ENCODE peak calls at places on chromosomes 2 and 18, in six cellular contexts. One of them, this sample, is unnamed.

GRCh38 chr2:55482186-55482945 is 37.2 kb upstream of the CFAP36 start:
- DNase-seq in lower lobe of right lung: no peak
- DNase-seq in PC-3: no peak
- DNase-seq in cardiac muscle cell: no peak
- DNase-seq in LNCaP clone FGC: no peak
- DNase-seq in fibroblast of pulmonary artery: peak; percentile 74
- DNase-seq in this sample: peak; percentile 45

GRCh38 chr2:203936535-203936934 is at the start of gene ICOS:
- DNase-seq in lower lobe of right lung: no peak
- DNase-seq in PC-3: no peak
- DNase-seq in cardiac muscle cell: no peak
- DNase-seq in LNCaP clone FGC: no peak
- DNase-seq in fibroblast of pulmonary artery: no peak
- DNase-seq in this sample: no peak

GRCh38 chr2:219658447-219658846 is 31.0 kb downstream of the SLC4A3 start:
- DNase-seq in lower lobe of right lung: no peak
- DNase-seq in PC-3: no peak
- DNase-seq in cardiac muscle cell: no peak
- DNase-seq in LNCaP clone FGC: no peak
- DNase-seq in fibroblast of pulmonary artery: peak; percentile 40
- DNase-seq in this sample: no peak

GRCh38 chr18:29164993-29165599 is 988.2 kb upstream of the CDH2 start:
- DNase-seq in lower lobe of right lung: no peak
- DNase-seq in PC-3: peak; percentile 95
- DNase-seq in cardiac muscle cell: peak; percentile 5
- DNase-seq in LNCaP clone FGC: no peak
- DNase-seq in fibroblast of pulmonary artery: peak; percentile 92
- DNase-seq in this sample: peak; percentile 81

GRCh38 chr2:205706769-205707375 is 24.6 kb downstream of the NRP2 start:
- DNase-seq in lower lobe of right lung: peak; percentile 72
- DNase-seq in PC-3: peak; percentile 69
- DNase-seq in cardiac muscle cell: no peak
- DNase-seq in LNCaP clone FGC: no peak
- DNase-seq in fibroblast of pulmonary artery: peak; percentile 90
- DNase-seq in this sample: peak; percentile 82

GRCh38 chr2:80638759-80639158 is 334.2 kb upstream of the LRRTM1 start:
- DNase-seq in lower lobe of right lung: no peak
- DNase-seq in PC-3: no peak
- DNase-seq in cardiac muscle cell: peak; percentile 50
- DNase-seq in LNCaP clone FGC: no peak
- DNase-seq in fibroblast of pulmonary artery: no peak
- DNase-seq in this sample: no peak

GRCh38 chr2:152541712-152542111 is 175.5 kb downstream of the PRPF40A start:
- DNase-seq in lower lobe of right lung: no peak
- DNase-seq in PC-3: no peak
- DNase-seq in cardiac muscle cell: no peak
- DNase-seq in LNCaP clone FGC: no peak
- DNase-seq in fibroblast of pulmonary artery: no peak
- DNase-seq in this sample: no peak

GRCh38 chr2:122670932-122671331 is 915.5 kb downstream of the TSN start:
- DNase-seq in lower lobe of right lung: no peak
- DNase-seq in PC-3: no peak
- DNase-seq in cardiac muscle cell: no peak
- DNase-seq in LNCaP clone FGC: no peak
- DNase-seq in fibroblast of pulmonary artery: no peak
- DNase-seq in this sample: no peak

GRCh38 chr2:221025397-221025796 is 546.7 kb downstream of the EPHA4 start:
- DNase-seq in lower lobe of right lung: no peak
- DNase-seq in PC-3: peak; percentile 35
- DNase-seq in cardiac muscle cell: no peak
- DNase-seq in LNCaP clone FGC: no peak
- DNase-seq in fibroblast of pulmonary artery: no peak
- DNase-seq in this sample: peak; percentile 45

GRCh38 chr2:145012214-145012670 is 492.3 kb upstream of the ZEB2 start:
- DNase-seq in lower lobe of right lung: no peak
- DNase-seq in PC-3: peak; percentile 92
- DNase-seq in cardiac muscle cell: no peak
- DNase-seq in LNCaP clone FGC: peak; percentile 50
- DNase-seq in fibroblast of pulmonary artery: peak; percentile 75
- DNase-seq in this sample: peak; percentile 63

GRCh38 chr2:47897191-47897955 is 8.9 kb downstream of the FBXO11 start:
- DNase-seq in lower lobe of right lung: no peak
- DNase-seq in PC-3: no peak
- DNase-seq in cardiac muscle cell: no peak
- DNase-seq in LNCaP clone FGC: no peak
- DNase-seq in fibroblast of pulmonary artery: no peak
- DNase-seq in this sample: no peak

GRCh38 chr2:114061566-114062098 is 171.7 kb downstream of the ACTR3 start:
- DNase-seq in lower lobe of right lung: no peak
- DNase-seq in PC-3: no peak
- DNase-seq in cardiac muscle cell: no peak
- DNase-seq in LNCaP clone FGC: no peak
- DNase-seq in fibroblast of pulmonary artery: no peak
- DNase-seq in this sample: no peak

GRCh38 chr2:66694087-66694858 is 259.3 kb downstream of the MEIS1 start:
- DNase-seq in lower lobe of right lung: no peak
- DNase-seq in PC-3: no peak
- DNase-seq in cardiac muscle cell: no peak
- DNase-seq in LNCaP clone FGC: no peak
- DNase-seq in fibroblast of pulmonary artery: no peak
- DNase-seq in this sample: no peak

GRCh38 chr2:145108385-145108784 is 588.5 kb upstream of the ZEB2 start:
- DNase-seq in lower lobe of right lung: no peak
- DNase-seq in PC-3: no peak
- DNase-seq in cardiac muscle cell: no peak
- DNase-seq in LNCaP clone FGC: no peak
- DNase-seq in fibroblast of pulmonary artery: no peak
- DNase-seq in this sample: no peak

GRCh38 chr2:159758686-159759085 is 39.3 kb downstream of the CD302 start:
- DNase-seq in lower lobe of right lung: no peak
- DNase-seq in PC-3: no peak
- DNase-seq in cardiac muscle cell: no peak
- DNase-seq in LNCaP clone FGC: peak; percentile 42
- DNase-seq in fibroblast of pulmonary artery: peak; percentile 52
- DNase-seq in this sample: peak; percentile 64

GRCh38 chr2:74954500-74954874 is 4.0 kb upstream of the POLE4 start:
- DNase-seq in lower lobe of right lung: no peak
- DNase-seq in PC-3: no peak
- DNase-seq in cardiac muscle cell: no peak
- DNase-seq in LNCaP clone FGC: no peak
- DNase-seq in fibroblast of pulmonary artery: no peak
- DNase-seq in this sample: no peak

GRCh38 chr18:62939925-62940324 is 224.6 kb downstream of the PHLPP1 start:
- DNase-seq in lower lobe of right lung: no peak
- DNase-seq in PC-3: no peak
- DNase-seq in cardiac muscle cell: peak; percentile 30
- DNase-seq in LNCaP clone FGC: no peak
- DNase-seq in fibroblast of pulmonary artery: no peak
- DNase-seq in this sample: no peak

GRCh38 chr2:72579595-72580180 is 246.1 kb downstream of the EXOC6B start:
- DNase-seq in lower lobe of right lung: no peak
- DNase-seq in PC-3: peak; percentile 68
- DNase-seq in cardiac muscle cell: peak; percentile 44
- DNase-seq in LNCaP clone FGC: peak; percentile 8
- DNase-seq in fibroblast of pulmonary artery: peak; percentile 76
- DNase-seq in this sample: peak; percentile 44

GRCh38 chr2:226208726-226209125 is 590.9 kb downstream of the IRS1 start:
- DNase-seq in lower lobe of right lung: no peak
- DNase-seq in PC-3: peak; percentile 73
- DNase-seq in cardiac muscle cell: no peak
- DNase-seq in LNCaP clone FGC: no peak
- DNase-seq in fibroblast of pulmonary artery: peak; percentile 79
- DNase-seq in this sample: peak; percentile 60

GRCh38 chr18:6521804-6522418 is 107.2 kb upstream of the L3MBTL4 start:
- DNase-seq in lower lobe of right lung: no peak
- DNase-seq in PC-3: peak; percentile 85
- DNase-seq in cardiac muscle cell: peak; percentile 34
- DNase-seq in LNCaP clone FGC: no peak
- DNase-seq in fibroblast of pulmonary artery: peak; percentile 66
- DNase-seq in this sample: peak; percentile 25

GRCh38 chr2:9690716-9691498 is 60.1 kb upstream of the YWHAQ start:
- DNase-seq in lower lobe of right lung: no peak
- DNase-seq in PC-3: no peak
- DNase-seq in cardiac muscle cell: no peak
- DNase-seq in LNCaP clone FGC: no peak
- DNase-seq in fibroblast of pulmonary artery: no peak
- DNase-seq in this sample: no peak
- TF ChIP-seq CTCF in lower lobe of right lung: no peak
- TF ChIP-seq CTCF in PC-3: no peak
- TF ChIP-seq CTCF in cardiac muscle cell: no peak
- TF ChIP-seq CTCF in LNCaP clone FGC: no peak
- TF ChIP-seq CTCF in fibroblast of pulmonary artery: no peak
- TF ChIP-seq CTCF in this sample: no peak

GRCh38 chr2:42493468-42493884 is 306 bp downstream of the KCNG3 start:
- DNase-seq in lower lobe of right lung: no peak
- DNase-seq in PC-3: no peak
- DNase-seq in cardiac muscle cell: no peak
- DNase-seq in LNCaP clone FGC: no peak
- DNase-seq in fibroblast of pulmonary artery: no peak
- DNase-seq in this sample: no peak
- H3K4me3 ChIP-seq in lower lobe of right lung: peak overlapping the region; percentile 65
- H3K4me3 ChIP-seq in PC-3: peak overlapping the region; percentile 75
- H3K4me3 ChIP-seq in cardiac muscle cell: peak overlapping the region; percentile 45
- H3K4me3 ChIP-seq in LNCaP clone FGC: peak overlapping the region; percentile 54
- H3K4me3 ChIP-seq in fibroblast of pulmonary artery: peak overlapping the region; percentile 54
- H3K4me3 ChIP-seq in this sample: no peak overlapping the region

DNA sequence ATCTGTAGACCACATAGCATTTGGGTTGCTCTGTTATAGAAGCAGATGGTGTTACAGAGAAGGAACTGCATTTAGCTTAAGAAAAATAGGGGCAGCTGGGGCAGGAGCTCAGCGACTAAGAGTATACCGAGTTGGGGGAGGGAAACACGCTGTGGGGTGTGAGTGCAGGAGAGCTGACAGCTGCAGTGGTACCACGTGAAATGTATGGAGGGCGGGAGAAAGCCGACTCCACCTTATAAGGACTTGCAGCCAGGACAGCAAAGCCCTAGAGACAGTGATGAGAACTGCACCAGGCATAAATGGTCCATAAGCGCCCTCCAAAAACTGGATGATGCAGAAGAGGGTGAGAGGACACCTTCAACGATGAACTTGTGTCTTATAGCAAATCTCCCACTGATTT is 237.6 kb downstream of the PRKCE start:
- DNase-seq in lower lobe of right lung: peak; percentile 72
- DNase-seq in PC-3: no peak
- DNase-seq in cardiac muscle cell: peak; percentile 88
- DNase-seq in LNCaP clone FGC: no peak
- DNase-seq in fibroblast of pulmonary artery: peak; percentile 13
- DNase-seq in this sample: no peak
- TF ChIP-seq CTCF in lower lobe of right lung: peak; percentile 30
- TF ChIP-seq CTCF in PC-3: no peak
- TF ChIP-seq CTCF in cardiac muscle cell: no peak
- TF ChIP-seq CTCF in LNCaP clone FGC: no peak
- TF ChIP-seq CTCF in fibroblast of pulmonary artery: peak; percentile 4
- TF ChIP-seq CTCF in this sample: peak; percentile 14

GRCh38 chr2:41934323-41935003 is 113.4 kb upstream of the PKDCC start:
- DNase-seq in lower lobe of right lung: no peak
- DNase-seq in PC-3: no peak
- DNase-seq in cardiac muscle cell: peak; percentile 61
- DNase-seq in LNCaP clone FGC: no peak
- DNase-seq in fibroblast of pulmonary artery: peak; percentile 69
- DNase-seq in this sample: no peak

GRCh38 chr2:41935004-41935401 is 112.8 kb upstream of the PKDCC start:
- DNase-seq in lower lobe of right lung: no peak
- DNase-seq in PC-3: no peak
- DNase-seq in cardiac muscle cell: no peak
- DNase-seq in LNCaP clone FGC: no peak
- DNase-seq in fibroblast of pulmonary artery: no peak
- DNase-seq in this sample: no peak

GRCh38 chr2:41932241-41933034 is 115.4 kb upstream of the PKDCC start:
- DNase-seq in lower lobe of right lung: peak; percentile 53
- DNase-seq in PC-3: no peak
- DNase-seq in cardiac muscle cell: peak; percentile 60
- DNase-seq in LNCaP clone FGC: no peak
- DNase-seq in fibroblast of pulmonary artery: peak; percentile 94
- DNase-seq in this sample: no peak

GRCh38 chr2:41933585-41934322 is 114.1 kb upstream of the PKDCC start:
- DNase-seq in lower lobe of right lung: no peak
- DNase-seq in PC-3: peak; percentile 67
- DNase-seq in cardiac muscle cell: no peak
- DNase-seq in LNCaP clone FGC: no peak
- DNase-seq in fibroblast of pulmonary artery: peak; percentile 97
- DNase-seq in this sample: peak; percentile 58

DNA sequence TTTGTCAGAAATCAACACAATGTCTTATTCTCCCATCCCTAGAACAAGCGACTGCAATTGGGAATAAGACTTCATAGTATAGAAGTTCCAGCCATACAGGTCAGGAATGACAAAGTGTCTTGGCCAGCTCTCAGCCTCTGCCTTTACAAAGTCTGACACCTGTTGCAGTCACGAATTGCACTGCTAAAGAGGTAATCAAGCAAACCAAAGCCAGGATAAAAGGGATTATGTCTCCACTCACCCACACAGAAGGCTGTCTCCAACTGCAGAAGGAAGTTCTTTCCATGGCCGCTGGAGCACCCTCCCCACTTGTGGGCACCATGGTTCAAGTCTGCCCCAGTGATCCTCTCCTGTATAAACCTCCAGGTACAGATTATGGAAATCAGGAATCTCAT is 114.8 kb upstream of the PKDCC start:
- DNase-seq in lower lobe of right lung: no peak
- DNase-seq in PC-3: no peak
- DNase-seq in cardiac muscle cell: no peak
- DNase-seq in LNCaP clone FGC: no peak
- DNase-seq in fibroblast of pulmonary artery: no peak
- DNase-seq in this sample: no peak
- H3K4me3 ChIP-seq in lower lobe of right lung: no peak overlapping the region
- H3K4me3 ChIP-seq in PC-3: no peak overlapping the region
- H3K4me3 ChIP-seq in cardiac muscle cell: no peak overlapping the region
- H3K4me3 ChIP-seq in LNCaP clone FGC: no peak overlapping the region
- H3K4me3 ChIP-seq in fibroblast of pulmonary artery: peak overlapping the region; percentile 27
- H3K4me3 ChIP-seq in this sample: no peak overlapping the region

GRCh38 chr2:172462393-172463381 is 35.3 kb downstream of the ITGA6 start:
- DNase-seq in lower lobe of right lung: no peak
- DNase-seq in PC-3: peak; percentile 68
- DNase-seq in cardiac muscle cell: no peak
- DNase-seq in LNCaP clone FGC: no peak
- DNase-seq in fibroblast of pulmonary artery: no peak
- DNase-seq in this sample: peak; percentile 58
- TF ChIP-seq CTCF in lower lobe of right lung: peak; percentile 3
- TF ChIP-seq CTCF in PC-3: peak; percentile 36
- TF ChIP-seq CTCF in cardiac muscle cell: no peak
- TF ChIP-seq CTCF in LNCaP clone FGC: no peak
- TF ChIP-seq CTCF in fibroblast of pulmonary artery: no peak
- TF ChIP-seq CTCF in this sample: no peak

DNA sequence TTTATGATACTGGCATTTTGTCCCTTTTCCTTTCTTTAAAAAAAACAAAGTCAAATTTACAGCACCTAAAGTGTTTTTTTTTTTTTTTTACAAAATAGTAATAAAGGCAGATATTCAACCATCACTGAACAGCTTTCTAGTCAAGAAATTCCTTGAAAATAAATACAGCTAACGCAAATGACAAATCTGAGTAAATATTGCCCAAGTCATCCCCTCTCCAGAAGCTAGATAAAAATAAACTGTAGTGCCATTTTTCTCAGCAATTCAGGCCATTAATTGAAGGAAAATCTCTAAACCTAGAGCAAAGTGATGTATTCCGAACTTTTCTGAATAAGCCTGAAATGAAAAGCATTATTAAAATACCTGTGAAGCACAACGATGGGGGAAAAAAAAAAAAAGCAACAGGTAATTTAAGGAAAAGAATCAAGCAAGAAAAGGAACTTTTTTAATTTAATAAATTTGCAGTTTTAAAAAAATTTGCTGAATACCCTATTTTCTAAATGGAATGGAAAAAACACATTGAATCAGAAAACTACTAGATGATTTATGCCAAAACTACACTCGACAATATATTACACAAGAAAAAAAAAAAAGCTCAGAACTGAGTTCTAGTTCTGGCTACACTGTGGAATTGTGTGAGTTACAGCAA is 6.9 kb downstream of the SP3 start:
- DNase-seq in lower lobe of right lung: no peak
- DNase-seq in PC-3: peak; percentile 36
- DNase-seq in cardiac muscle cell: no peak
- DNase-seq in LNCaP clone FGC: no peak
- DNase-seq in fibroblast of pulmonary artery: no peak
- DNase-seq in this sample: no peak
- H3K4me3 ChIP-seq in lower lobe of right lung: no peak overlapping the region
- H3K4me3 ChIP-seq in PC-3: no peak overlapping the region
- H3K4me3 ChIP-seq in cardiac muscle cell: no peak overlapping the region
- H3K4me3 ChIP-seq in LNCaP clone FGC: no peak overlapping the region
- H3K4me3 ChIP-seq in fibroblast of pulmonary artery: no peak overlapping the region
- H3K4me3 ChIP-seq in this sample: no peak overlapping the region